ENCODE peak calls at places on chromosomes 13 and 19, in seven cellular contexts. P is stimulated activated CD4-positive, alpha-beta T cell treated with anti-CD3 and anti-CD28 coated beads, Interleukin-4, amount 100 ng/mL, for 4 hours; M is NCI-H1417 treated with DMSO at 0.1 percent for 48 hours; I is T-helper 2 cell; E is activated T-helper 9 cell treated with anti-CD3 and anti-CD28 coated beads, Interleukin-2, amount 50 U/mL, for 16 hours; W is GM12865; V is tibial nerve. D is an unnamed sample.

GRCh38 chr19:17936379-17936778 is 3.6 kb downstream of the CCDC124 start:
- DNase-seq in P (no peak), I (no peak), W (no peak), M (no peak), V (no peak), E (no peak), D (no peak)

GRCh38 chr19:48400018-48400742 is 6.7 kb downstream of the GRIN2D start:
- DNase-seq in W (no peak), I (peak), P (no peak), M (no peak), V (peak), E (no peak), D (no peak)

GRCh38 chr19:52703917-52704316 is 30.9 kb downstream of the ZNF611 start:
- DNase-seq in M (no peak), W (no peak), I (no peak), E (no peak), V (no peak), P (no peak), D (no peak)

GRCh38 chr19:37564624-37565369 is 29.8 kb downstream of the ZNF571 start:
- DNase-seq in W (no peak), M (no peak), P (no peak), I (no peak), V (no peak), E (no peak), D (no peak)

GRCh38 chr13:41060723-41061074 is 610 bp upstream of the WBP4 start:
- DNase-seq in M (peak), E (peak), V (peak), W (peak), P (peak), I (peak), D (peak)

GRCh38 chr19:29305268-29305667 is 92.3 kb upstream of the UQCRFS1 start:
- DNase-seq in V (no peak), I (no peak), M (no peak), P (no peak), W (no peak), E (no peak), D (no peak)

GRCh38 chr13:28609936-28610335 is 49.0 kb upstream of the POMP start:
- DNase-seq in P (no peak), E (no peak), I (no peak), M (no peak), W (no peak), V (no peak), D (no peak)

GRCh38 chr19:18160792-18161690 is 8.1 kb downstream of the PIK3R2 start:
- DNase-seq in V (peak), I (peak), M (no peak), P (peak), E (peak), W (peak), D (peak)

GRCh38 chr19:28142258-28142657 is 1070.7 kb downstream of the UQCRFS1 start:
- DNase-seq in V (no peak), P (no peak), E (no peak), W (no peak), I (no peak), M (no peak), D (no peak)

GRCh38 chr19:51094696-51095279 is 12.1 kb upstream of the KLK14 start:
- DNase-seq in W (peak), I (no peak), V (no peak), M (no peak), E (peak), P (peak), D (peak)

GRCh38 chr13:46771693-46772092 is 25.3 kb downstream of the ESD start:
- DNase-seq in W (no peak), M (no peak), E (no peak), V (no peak), I (no peak), P (no peak), D (no peak)

GRCh38 chr13:72163671-72164070 is 296.7 kb upstream of the DACH1 start:
- DNase-seq in I (no peak), E (no peak), W (no peak), P (no peak), M (no peak), V (no peak), D (no peak)

D was measured in natural killer cell treated with Interleukin-12 subunit alpha and Interleukin-12 subunit beta and Interleukin-15 and Interleukin-18, amount 100 ng/mL, for 72 hours.